ENCODE peak calls at places on chromosomes 2 and 18, in six cellular contexts. P is K562, F is GM12878, A is HepG2, J is GM12891, B is H1. L is an unnamed sample.

GRCh38 chr2:211664321-211664720 is 874.3 kb downstream of the ERBB4 start:
- DNase-seq in P (no peak), B (no peak), J (no peak), A (no peak), F (no peak), L (no peak)

GRCh38 chr2:63488118-63488713 is 100.1 kb downstream of the WDPCP start:
- DNase-seq in F (no peak), P (peak), B (no peak), A (peak), J (no peak), L (no peak)

GRCh38 chr18:79639072-79639829 is 40.4 kb upstream of the CTDP1 start:
- DNase-seq in B (no peak), A (no peak), F (no peak), J (no peak), P (no peak), L (no peak)

GRCh38 chr2:109604597-109604996 is 9.2 kb downstream of the SEPTIN10 start:
- DNase-seq in F (no peak), P (no peak), B (no peak), J (no peak), A (no peak), L (no peak)

GRCh38 chr2:171081649-171082111 is 79.0 kb downstream of the TLK1 start:
- DNase-seq in J (no peak), B (no peak), A (no peak), F (no peak), P (no peak), L (no peak)

GRCh38 chr2:102707796-102708713 is 53.8 kb upstream of the TMEM182 start:
- DNase-seq in J (no peak), P (no peak), A (no peak), F (no peak), B (no peak), L (no peak)

GRCh38 chr2:113103958-113104627 is 23.3 kb upstream of the IL1RN start:
- DNase-seq in J (no peak), A (no peak), F (no peak), P (no peak), B (no peak), L (no peak)

GRCh38 chr2:45857848-45858520 is 206.5 kb downstream of the PRKCE start:
- DNase-seq in J (no peak), P (no peak), B (no peak), A (no peak), F (no peak), L (no peak)

GRCh38 chr2:160222546-160223281 is 22.6 kb upstream of the ITGB6 start:
- DNase-seq in P (no peak), J (no peak), B (no peak), F (no peak), A (peak), L (no peak)

GRCh38 chr18:45068563-45069191 is 388.0 kb downstream of the SETBP1 start:
- DNase-seq in F (no peak), J (no peak), A (no peak), B (no peak), P (no peak), L (no peak)

GRCh38 chr2:172561270-172561669 is 5.4 kb downstream of the PDK1 start:
- DNase-seq in J (no peak), A (no peak), B (no peak), P (no peak), F (no peak), L (no peak)

GRCh38 chr2:205889073-205889472 is 196.9 kb downstream of the INO80D start:
- DNase-seq in A (no peak), P (no peak), F (no peak), J (no peak), B (no peak), L (no peak)

GRCh38 chr2:215812966-215813365 is 200.4 kb downstream of the MREG start:
- DNase-seq in A (no peak), P (no peak), J (no peak), F (no peak), B (no peak), L (no peak)

GRCh38 chr2:160156665-160157064 is 43.4 kb downstream of the ITGB6 start:
- DNase-seq in F (no peak), J (no peak), P (no peak), A (no peak), B (no peak), L (no peak)

GRCh38 chr2:235977445-235977844 is 190.7 kb downstream of the GBX2 start:
- DNase-seq in J (no peak), B (no peak), A (no peak), P (no peak), F (no peak), L (no peak)

GRCh38 chr2:95079455-95079776 is 42.2 kb downstream of the MRPS5 start:
- DNase-seq in P (no peak), F (no peak), J (no peak), A (no peak), B (no peak), L (no peak)

DNA sequence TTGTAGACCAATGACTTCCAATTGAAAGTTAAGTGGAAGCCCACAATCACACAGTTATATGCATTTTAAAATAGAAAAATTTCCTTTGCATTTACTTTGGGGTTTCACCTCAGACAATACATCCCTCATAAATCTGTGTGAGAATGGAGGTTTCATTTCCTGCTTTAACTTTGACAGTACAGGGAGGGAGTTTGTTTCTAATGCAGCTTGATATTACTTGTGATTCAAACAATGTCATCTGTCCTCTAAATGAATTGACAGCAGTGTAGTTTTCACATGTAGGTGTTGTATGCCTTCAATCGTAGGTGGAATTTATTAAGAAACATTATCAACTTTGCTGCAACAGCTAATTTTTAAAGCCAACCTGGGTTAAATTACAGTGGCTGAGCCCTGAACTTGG is 75.2 kb downstream of the TMEFF2 start:
- DNase-seq in J (no peak), A (no peak), B (no peak), P (no peak), F (no peak), L (no peak)
- TF ChIP-seq POLR2A in J (no peak), A (no peak), B (no peak), P (no peak), F (no peak), L (no peak)

GRCh38 chr2:8298783-8299182 is 383.1 kb upstream of the ID2 start:
- DNase-seq in J (no peak), P (no peak), A (no peak), F (no peak), B (no peak), L (no peak)
- TF ChIP-seq POLR2AphosphoS5 in J (no peak), P (no peak), A (no peak), F (no peak), B (no peak), L (no peak)

DNA sequence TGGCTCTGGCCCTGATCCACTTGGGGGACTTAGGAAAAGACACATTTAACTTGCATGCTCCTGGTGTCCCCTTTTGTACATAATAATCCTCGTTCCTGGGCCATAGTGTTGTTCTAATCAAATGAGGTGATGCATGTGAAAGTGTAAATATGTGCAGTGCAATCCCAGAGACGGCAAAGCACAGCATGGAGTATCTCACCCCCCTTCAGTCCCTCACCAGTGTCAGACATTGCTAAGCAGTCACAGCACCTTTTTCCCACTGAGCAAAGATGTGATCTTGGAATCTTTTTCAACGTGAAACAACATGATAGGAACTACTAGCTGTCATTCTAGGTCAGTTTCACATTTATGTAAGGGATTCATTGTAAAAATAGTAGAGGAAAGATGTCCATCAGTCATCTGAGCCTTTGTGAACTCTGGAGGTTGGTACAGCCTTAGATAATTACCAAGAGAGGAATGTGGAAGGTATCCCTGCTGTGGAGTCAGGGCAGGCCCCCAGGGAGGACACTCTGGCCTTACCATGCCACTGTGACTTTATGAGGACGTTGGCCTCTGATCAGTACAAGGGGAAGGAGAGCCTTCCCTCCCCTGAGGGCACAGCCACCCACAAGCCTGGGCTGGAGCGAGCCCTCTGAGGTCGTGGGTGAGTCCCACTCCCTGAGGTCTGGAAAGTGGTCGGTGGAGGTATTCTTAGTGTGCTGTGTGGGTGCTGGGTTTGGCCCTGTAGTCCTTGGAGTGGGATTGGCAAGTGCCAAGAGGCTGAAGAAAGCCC is 91.8 kb downstream of the STPG4 start:
- DNase-seq in J (no peak), P (no peak), A (no peak), F (no peak), B (no peak), L (no peak)
- TF ChIP-seq TAF1 in J (no peak), P (no peak), A (no peak), F (no peak), B (no peak), L (no peak)

GRCh38 chr2:241772063-241772499 is 4.5 kb upstream of the GAL3ST2 start:
- DNase-seq in P (no peak), F (peak), A (peak), J (no peak), B (no peak), L (no peak)

GRCh38 chr2:241774419-241775222 is 2.0 kb upstream of the GAL3ST2 start:
- DNase-seq in F (no peak), B (no peak), A (peak), P (peak), J (peak), L (no peak)

GRCh38 chr2:241775223-241776177 is 1.1 kb upstream of the GAL3ST2 start:
- DNase-seq in A (peak), J (no peak), P (peak), B (no peak), F (no peak), L (peak)

GRCh38 chr2:241771286-241772062 is 5.1 kb upstream of the GAL3ST2 start:
- DNase-seq in J (peak), A (peak), B (no peak), P (no peak), F (no peak), L (peak)

GRCh38 chr2:241773511-241774418 is 2.9 kb upstream of the GAL3ST2 start:
- DNase-seq in F (no peak), A (peak), B (no peak), P (no peak), J (peak), L (no peak)
- TF ChIP-seq POLR2A in F (no peak), A (no peak), B (no peak), P (no peak), J (no peak), L (no peak)

L was measured in GM12892.